ENCODE peak calls at places on chromosomes 3 and 15, in four cellular contexts. P is GM20000; H is keratinocyte; I is activated CD8-positive, alpha-beta T cell treated with anti-CD3 and anti-CD28 coated beads for 36 hours. K is an unnamed sample.

GRCh38 chr15:36658321-36658720 is 78.9 kb downstream of the CDIN1 start:
- DNase-seq in P (no peak), H (no peak), I (no peak), K (no peak)

GRCh38 chr3:177758131-177758530 is 560.8 kb upstream of the TBL1XR1 start:
- DNase-seq in H (no peak), I (no peak), P (no peak), K (no peak)

GRCh38 chr3:80017369-80017768 is 249.6 kb upstream of the ROBO1 start:
- DNase-seq in I (no peak), P (no peak), H (no peak), K (no peak)

GRCh38 chr3:133941390-133941789 is 45.7 kb upstream of the RAB6B start:
- DNase-seq in I (no peak), H (no peak), P (no peak), K (no peak)

GRCh38 chr3:119401502-119402440 is 61.6 kb downstream of the TMEM39A start:
- DNase-seq in P (peak; percentile 17), H (no peak), I (no peak), K (peak; percentile 66)

GRCh38 chr3:190000187-190000860 is 120.4 kb downstream of the P3H2 start:
- DNase-seq in H (no peak), I (no peak), P (no peak), K (no peak)

GRCh38 chr15:88605507-88606436 is 15.4 kb upstream of the AEN start:
- DNase-seq in I (peak; percentile 63), H (no peak), P (peak; percentile 43), K (no peak)

GRCh38 chr3:188060436-188060835 is 93.5 kb upstream of the LPP start:
- DNase-seq in I (no peak), H (no peak), P (no peak), K (no peak)

GRCh38 chr15:93566777-93567176 is 477.8 kb upstream of the RGMA start:
- DNase-seq in H (peak; percentile 98), I (no peak), P (no peak), K (no peak)

GRCh38 chr3:120102674-120103073 is 8.4 kb upstream of the GSK3B start:
- DNase-seq in H (no peak), I (no peak), P (no peak), K (peak; percentile 59)

GRCh38 chr3:117052356-117052755 is 342.8 kb downstream of the TUSC7 start:
- DNase-seq in I (no peak), H (no peak), P (no peak), K (no peak)

GRCh38 chr15:39920510-39921273 is 626 bp upstream of the GPR176 start:
- DNase-seq in H (no peak), P (peak; percentile 93), I (peak; percentile 88), K (peak; percentile 88)

GRCh38 chr3:52086939-52087675 is 30.7 kb upstream of the DUSP7 start:
- DNase-seq in P (peak; percentile 42), H (no peak), I (peak; percentile 19), K (no peak)

GRCh38 chr15:68542771-68543544 is 35.8 kb upstream of the CORO2B start:
- DNase-seq in I (no peak), H (no peak), P (no peak), K (no peak)

GRCh38 chr15:100224206-100225185 is 117.3 kb downstream of the ADAMTS17 start:
- DNase-seq in I (no peak), P (no peak), H (peak; percentile 38), K (no peak)

GRCh38 chr3:101070260-101071121 is 77.3 kb upstream of the ABI3BP start:
- DNase-seq in H (peak; percentile 25), P (peak; percentile 42), I (peak; percentile 80), K (peak; percentile 75)

GRCh38 chr3:101836907-101837598 is 12.3 kb upstream of the NFKBIZ start:
- DNase-seq in H (no peak), P (no peak), I (no peak), K (no peak)

GRCh38 chr15:81280696-81281095 is 43.2 kb downstream of the STARD5 start:
- DNase-seq in P (no peak), I (no peak), H (no peak), K (no peak)

GRCh38 chr3:51371943-51372557 is 13.0 kb upstream of the MANF start:
- DNase-seq in I (peak; percentile 77), H (no peak), P (peak; percentile 59), K (peak; percentile 72)

GRCh38 chr3:50297896-50298725 is 1.1 kb downstream of the HYAL3 start:
- DNase-seq in H (no peak), P (no peak), I (no peak), K (peak; percentile 11)

GRCh38 chr3:105598047-105598796 is 231.5 kb downstream of the ALCAM start:
- DNase-seq in H (peak; percentile 95), I (no peak), P (no peak), K (no peak)

GRCh38 chr15:31325432-31325975 is 1.1 kb upstream of the KLF13 start:
- DNase-seq in I (peak; percentile 62), H (no peak), P (peak; percentile 50), K (peak; percentile 75)

GRCh38 chr15:100873029-100873677 is 6.5 kb upstream of the ALDH1A3 start:
- DNase-seq in P (peak; percentile 83), I (peak; percentile 63), H (peak; percentile 61), K (peak; percentile 75)

GRCh38 chr3:35383216-35383615 is 256.1 kb upstream of the ARPP21 start:
- DNase-seq in P (no peak), I (no peak), H (no peak), K (no peak)

GRCh38 chr3:40753956-40754355 is 229.2 kb downstream of the ZNF621 start:
- DNase-seq in P (no peak), H (no peak), I (no peak), K (no peak)

GRCh38 chr15:57019496-57020160 is 101.2 kb downstream of the TCF12 start:
- DNase-seq in P (no peak), H (no peak), I (no peak), K (no peak)

GRCh38 chr3:48561045-48561736 is 2.4 kb downstream of the UCN2 start:
- DNase-seq in H (no peak), P (peak; percentile 73), I (peak; percentile 66), K (no peak)

GRCh38 chr3:48555949-48556795 is 431 bp downstream of the PFKFB4 start:
- DNase-seq in H (no peak), P (no peak), I (peak; percentile 18), K (no peak)

GRCh38 chr3:48560648-48561018 is 2.9 kb downstream of the UCN2 start:
- DNase-seq in H (no peak), I (no peak), P (peak; percentile 13), K (no peak)

GRCh38 chr3:48556796-48557626 is at the start of gene PFKFB4:
- DNase-seq in I (peak; percentile 100), P (peak; percentile 97), H (peak; percentile 98), K (peak; percentile 100)

GRCh38 chr3:48558446-48559134 is 2.0 kb upstream of the PFKFB4 start:
- DNase-seq in P (no peak), I (no peak), H (no peak), K (no peak)
- TF ChIP-seq CTCF in P (no peak), I (no peak), H (no peak), K (no peak)

DNA sequence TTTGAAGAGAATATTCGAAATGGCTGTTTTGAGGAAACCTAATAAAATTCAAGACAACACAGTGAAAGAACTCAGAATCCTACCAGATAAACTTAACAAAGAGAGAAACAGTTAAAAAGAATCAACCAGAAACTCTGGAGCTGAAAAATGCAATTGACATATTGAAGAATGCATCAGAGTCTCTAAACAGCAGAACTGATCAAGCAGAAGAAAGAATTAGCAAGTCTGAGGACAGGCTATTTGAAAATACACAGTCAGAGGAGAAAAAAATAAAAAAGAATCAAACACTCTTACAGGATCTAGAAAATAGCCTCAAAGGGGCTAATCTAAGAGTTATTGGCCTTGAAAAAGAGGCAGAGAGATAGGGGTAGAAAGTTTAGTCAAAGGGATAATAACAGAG is 13.5 kb downstream of the C3orf33 start:
- DNase-seq in H (no peak), I (no peak), P (no peak), K (no peak)
- TF ChIP-seq CTCF in H (no peak), I (no peak), P (no peak), K (no peak)

DNA sequence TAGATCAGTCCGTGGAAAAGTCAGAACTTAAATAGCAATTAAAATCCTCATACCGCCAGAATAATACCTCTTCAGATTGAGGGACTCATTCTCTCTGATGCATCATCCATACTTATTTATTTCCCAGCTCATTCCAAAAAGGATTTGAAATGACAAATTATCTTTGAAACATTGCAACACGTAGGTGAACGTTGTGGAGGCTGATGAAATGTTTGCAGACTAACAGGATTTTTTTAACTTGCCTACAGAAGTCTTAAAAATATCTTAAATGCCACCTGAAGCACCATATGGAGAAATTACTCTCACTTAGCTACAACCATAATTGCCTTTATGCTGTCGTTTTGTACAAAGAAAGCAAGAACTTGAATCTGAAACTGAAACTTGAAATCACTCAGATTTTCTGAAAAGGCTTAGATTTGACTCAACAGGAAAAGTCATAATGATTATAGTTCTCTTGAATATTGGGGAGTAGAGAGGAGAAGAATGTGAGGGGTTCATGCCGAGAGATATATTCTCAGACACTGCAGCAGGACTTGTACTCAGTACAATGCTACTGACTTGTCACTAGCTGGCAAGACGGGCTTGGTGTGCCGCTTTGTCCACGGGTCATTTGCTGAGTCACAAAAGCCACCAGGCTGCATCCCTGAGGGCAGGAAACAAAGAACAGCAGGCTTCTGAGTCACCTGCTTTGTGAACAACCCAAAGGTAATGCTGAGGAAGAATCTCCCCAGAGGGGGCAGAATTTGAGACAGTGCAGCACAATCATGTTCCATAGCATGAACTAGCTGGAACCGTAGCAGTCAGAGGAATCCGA is 7.1 kb upstream of the FMN1 start:
- DNase-seq in H (peak; percentile 90), I (peak; percentile 73), P (peak; percentile 50), K (peak; percentile 73)
- TF ChIP-seq CTCF in H (peak; percentile 58), I (no peak), P (no peak), K (no peak)

GRCh38 chr3:72079369-72079872 is 294.5 kb upstream of the PROK2 start:
- DNase-seq in I (no peak), P (no peak), H (no peak), K (peak; percentile 65)
- TF ChIP-seq CTCF in I (no peak), P (no peak), H (no peak), K (no peak)

GRCh38 chr15:69723404-69724097 is 270.9 kb downstream of the RPLP1 start:
- DNase-seq in I (no peak), P (no peak), H (no peak), K (peak; percentile 9)
- TF ChIP-seq CTCF in I (no peak), P (no peak), H (no peak), K (no peak)

GRCh38 chr15:38864122-38864521 is 299.5 kb upstream of the RASGRP1 start:
- DNase-seq in P (no peak), I (peak; percentile 4), H (no peak), K (peak; percentile 13)
- TF ChIP-seq CTCF in P (no peak), I (no peak), H (no peak), K (no peak)

DNA sequence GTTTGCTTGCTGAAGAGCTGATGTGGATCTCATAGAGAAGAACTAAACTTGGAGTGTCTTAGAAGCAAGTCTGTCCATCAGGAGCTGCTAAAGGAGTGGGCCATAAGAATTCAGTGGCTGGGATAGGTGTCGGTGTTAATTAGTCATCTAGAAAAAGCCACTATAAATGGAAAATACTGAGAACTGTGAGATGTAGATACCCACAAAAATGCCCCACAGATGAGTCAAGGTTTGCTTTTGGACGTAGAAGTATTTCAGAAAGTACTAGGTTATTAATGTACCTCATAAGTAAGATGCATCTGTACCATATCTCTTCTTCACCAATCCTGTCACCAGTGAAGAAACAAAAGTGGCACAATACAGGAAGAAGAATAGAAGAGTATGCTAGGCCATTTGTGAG is 530.9 kb upstream of the TGFBR2 start:
- DNase-seq in I (no peak), P (no peak), H (no peak), K (no peak)
- TF ChIP-seq CTCF in I (no peak), P (no peak), H (no peak), K (no peak)

GRCh38 chr3:122952509-122952908 is 75.1 kb downstream of the SEMA5B start:
- DNase-seq in P (peak; percentile 44), I (no peak), H (no peak), K (peak; percentile 33)
- TF ChIP-seq CTCF in P (no peak), I (no peak), H (no peak), K (no peak)

K was measured in GM12865.